ENCODE peak calls at places on chromosomes 1 and 21, in eight cellular contexts. One of them, this sample, is unnamed.

GRCh38 chr1:205077934-205078311 is 6.3 kb downstream of the TMEM81 start:
- DNase-seq in GM23338: no peak
- DNase-seq in HCT116: no peak
- DNase-seq in A549: no peak
- DNase-seq in GM12878: no peak
- DNase-seq in Panc1: no peak
- DNase-seq in HepG2: no peak
- DNase-seq in K562: no peak
- DNase-seq in this sample: no peak

GRCh38 chr1:55519937-55520683 is 304.9 kb upstream of the USP24 start:
- DNase-seq in Panc1: no peak
- DNase-seq in K562: no peak
- DNase-seq in HepG2: no peak
- DNase-seq in GM12878: no peak
- DNase-seq in GM23338: no peak
- DNase-seq in A549: no peak
- DNase-seq in HCT116: no peak
- DNase-seq in this sample: no peak

GRCh38 chr21:37673801-37674575 is 242.3 kb downstream of the KCNJ6 start:
- DNase-seq in K562: no peak
- DNase-seq in Panc1: no peak
- DNase-seq in GM12878: no peak
- DNase-seq in GM23338: no peak
- DNase-seq in A549: no peak
- DNase-seq in HepG2: no peak
- DNase-seq in HCT116: no peak
- DNase-seq in this sample: no peak

GRCh38 chr1:101238041-101238515 is 1.3 kb downstream of the S1PR1 start:
- DNase-seq in A549: no peak
- DNase-seq in HCT116: no peak
- DNase-seq in Panc1: no peak
- DNase-seq in K562: no peak
- DNase-seq in HepG2: no peak
- DNase-seq in GM23338: peak
- DNase-seq in GM12878: no peak
- DNase-seq in this sample: no peak

GRCh38 chr1:6783221-6783620 is 2.0 kb upstream of the CAMTA1 start:
- DNase-seq in GM12878: no peak
- DNase-seq in A549: no peak
- DNase-seq in K562: no peak
- DNase-seq in HepG2: no peak
- DNase-seq in Panc1: no peak
- DNase-seq in HCT116: no peak
- DNase-seq in GM23338: no peak
- DNase-seq in this sample: no peak

GRCh38 chr1:9375912-9376311 is 83.2 kb downstream of the SPSB1 start:
- DNase-seq in GM12878: no peak
- DNase-seq in Panc1: no peak
- DNase-seq in K562: no peak
- DNase-seq in A549: no peak
- DNase-seq in HepG2: no peak
- DNase-seq in GM23338: no peak
- DNase-seq in HCT116: no peak
- DNase-seq in this sample: no peak

GRCh38 chr1:109474697-109475096 is 8.4 kb downstream of the SYPL2 start:
- DNase-seq in GM23338: no peak
- DNase-seq in HCT116: no peak
- DNase-seq in Panc1: no peak
- DNase-seq in HepG2: no peak
- DNase-seq in GM12878: no peak
- DNase-seq in A549: no peak
- DNase-seq in K562: no peak
- DNase-seq in this sample: no peak

GRCh38 chr1:238954865-238955264 is 431.5 kb upstream of the CHRM3 start:
- DNase-seq in Panc1: no peak
- DNase-seq in K562: no peak
- DNase-seq in A549: no peak
- DNase-seq in HCT116: no peak
- DNase-seq in HepG2: no peak
- DNase-seq in GM23338: no peak
- DNase-seq in GM12878: no peak
- DNase-seq in this sample: no peak

GRCh38 chr1:173330149-173330951 is 123.2 kb upstream of the TNFSF4 start:
- DNase-seq in HepG2: no peak
- DNase-seq in HCT116: no peak
- DNase-seq in K562: peak
- DNase-seq in GM23338: no peak
- DNase-seq in A549: peak
- DNase-seq in Panc1: no peak
- DNase-seq in GM12878: no peak
- DNase-seq in this sample: peak

GRCh38 chr1:205493241-205494085 is 11.0 kb upstream of the CDK18 start:
- DNase-seq in K562: no peak
- DNase-seq in HCT116: no peak
- DNase-seq in HepG2: peak
- DNase-seq in Panc1: no peak
- DNase-seq in GM12878: no peak
- DNase-seq in GM23338: no peak
- DNase-seq in A549: no peak
- DNase-seq in this sample: no peak

GRCh38 chr1:68347415-68347814 is 102.3 kb downstream of the RPE65 start:
- DNase-seq in HepG2: no peak
- DNase-seq in K562: no peak
- DNase-seq in GM23338: no peak
- DNase-seq in HCT116: no peak
- DNase-seq in Panc1: no peak
- DNase-seq in GM12878: peak
- DNase-seq in A549: no peak
- DNase-seq in this sample: peak

GRCh38 chr1:10978719-10979118 is 33.7 kb upstream of the TARDBP start:
- DNase-seq in A549: no peak
- DNase-seq in HCT116: no peak
- DNase-seq in K562: no peak
- DNase-seq in GM12878: no peak
- DNase-seq in Panc1: no peak
- DNase-seq in GM23338: no peak
- DNase-seq in HepG2: no peak
- DNase-seq in this sample: no peak

GRCh38 chr1:43427524-43427923 is 26.2 kb downstream of the HYI start:
- DNase-seq in K562: no peak
- DNase-seq in GM12878: no peak
- DNase-seq in HepG2: no peak
- DNase-seq in HCT116: no peak
- DNase-seq in A549: no peak
- DNase-seq in GM23338: no peak
- DNase-seq in Panc1: no peak
- DNase-seq in this sample: no peak

GRCh38 chr1:245888809-245889208 is 618.3 kb downstream of the SMYD3 start:
- DNase-seq in Panc1: peak
- DNase-seq in K562: no peak
- DNase-seq in HepG2: peak
- DNase-seq in GM12878: peak
- DNase-seq in HCT116: peak
- DNase-seq in A549: peak
- DNase-seq in GM23338: peak
- DNase-seq in this sample: peak

GRCh38 chr1:239558559-239558958 is 172.2 kb downstream of the CHRM3 start:
- DNase-seq in Panc1: no peak
- DNase-seq in K562: no peak
- DNase-seq in A549: peak
- DNase-seq in GM12878: no peak
- DNase-seq in GM23338: no peak
- DNase-seq in HCT116: no peak
- DNase-seq in HepG2: no peak
- DNase-seq in this sample: no peak

GRCh38 chr1:53686371-53687267 is 52.3 kb downstream of the GLIS1 start:
- DNase-seq in Panc1: no peak
- DNase-seq in GM23338: no peak
- DNase-seq in HCT116: no peak
- DNase-seq in K562: no peak
- DNase-seq in A549: no peak
- DNase-seq in HepG2: no peak
- DNase-seq in GM12878: no peak
- DNase-seq in this sample: no peak

DNA sequence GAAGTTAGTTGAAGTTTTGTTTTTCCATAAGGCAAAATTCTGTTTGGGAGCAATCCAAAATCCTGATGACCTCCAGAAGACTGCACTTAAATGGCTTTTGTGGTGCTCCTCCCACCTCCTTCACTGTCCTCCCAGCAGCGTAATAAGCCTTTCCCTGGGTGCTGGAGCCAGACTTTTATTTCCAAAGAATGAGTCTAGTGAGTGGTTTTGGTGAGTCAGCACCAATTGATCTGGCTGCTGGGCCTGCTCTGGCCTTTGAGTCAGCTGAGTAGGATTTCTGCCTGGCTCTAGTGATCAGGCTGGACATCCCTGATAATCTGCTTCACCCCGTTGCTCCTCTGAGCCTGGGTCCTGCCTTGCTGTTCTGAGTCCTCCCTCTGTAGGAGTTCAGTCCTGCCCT is 21.8 kb upstream of the KCND3 start:
- DNase-seq in HCT116: no peak
- DNase-seq in Panc1: no peak
- DNase-seq in GM12878: no peak
- DNase-seq in HepG2: no peak
- DNase-seq in GM23338: no peak
- DNase-seq in A549: no peak
- DNase-seq in K562: no peak
- DNase-seq in this sample: no peak
- TF ChIP-seq REST in HCT116: no peak
- TF ChIP-seq REST in Panc1: no peak
- TF ChIP-seq REST in GM12878: no peak
- TF ChIP-seq REST in HepG2: no peak
- TF ChIP-seq REST in GM23338: no peak
- TF ChIP-seq REST in A549: no peak
- TF ChIP-seq REST in K562: no peak
- TF ChIP-seq REST in this sample: no peak

GRCh38 chr1:3106216-3106615 is 37.2 kb downstream of the PRDM16 start:
- DNase-seq in GM23338: no peak
- DNase-seq in K562: no peak
- DNase-seq in GM12878: no peak
- DNase-seq in A549: no peak
- DNase-seq in Panc1: no peak
- DNase-seq in HepG2: no peak
- DNase-seq in HCT116: no peak
- DNase-seq in this sample: no peak

GRCh38 chr1:3107201-3107600 is 38.2 kb downstream of the PRDM16 start:
- DNase-seq in HCT116: no peak
- DNase-seq in K562: no peak
- DNase-seq in GM12878: no peak
- DNase-seq in HepG2: no peak
- DNase-seq in GM23338: no peak
- DNase-seq in Panc1: no peak
- DNase-seq in A549: no peak
- DNase-seq in this sample: no peak

GRCh38 chr1:3103977-3104677 is 35.1 kb downstream of the PRDM16 start:
- DNase-seq in GM23338: peak
- DNase-seq in HepG2: no peak
- DNase-seq in K562: no peak
- DNase-seq in A549: no peak
- DNase-seq in HCT116: no peak
- DNase-seq in GM12878: no peak
- DNase-seq in Panc1: no peak
- DNase-seq in this sample: no peak

GRCh38 chr1:3101127-3101939 is 32.3 kb downstream of the PRDM16 start:
- DNase-seq in HepG2: no peak
- DNase-seq in K562: no peak
- DNase-seq in HCT116: no peak
- DNase-seq in A549: no peak
- DNase-seq in GM23338: no peak
- DNase-seq in Panc1: no peak
- DNase-seq in GM12878: no peak
- DNase-seq in this sample: no peak

DNA sequence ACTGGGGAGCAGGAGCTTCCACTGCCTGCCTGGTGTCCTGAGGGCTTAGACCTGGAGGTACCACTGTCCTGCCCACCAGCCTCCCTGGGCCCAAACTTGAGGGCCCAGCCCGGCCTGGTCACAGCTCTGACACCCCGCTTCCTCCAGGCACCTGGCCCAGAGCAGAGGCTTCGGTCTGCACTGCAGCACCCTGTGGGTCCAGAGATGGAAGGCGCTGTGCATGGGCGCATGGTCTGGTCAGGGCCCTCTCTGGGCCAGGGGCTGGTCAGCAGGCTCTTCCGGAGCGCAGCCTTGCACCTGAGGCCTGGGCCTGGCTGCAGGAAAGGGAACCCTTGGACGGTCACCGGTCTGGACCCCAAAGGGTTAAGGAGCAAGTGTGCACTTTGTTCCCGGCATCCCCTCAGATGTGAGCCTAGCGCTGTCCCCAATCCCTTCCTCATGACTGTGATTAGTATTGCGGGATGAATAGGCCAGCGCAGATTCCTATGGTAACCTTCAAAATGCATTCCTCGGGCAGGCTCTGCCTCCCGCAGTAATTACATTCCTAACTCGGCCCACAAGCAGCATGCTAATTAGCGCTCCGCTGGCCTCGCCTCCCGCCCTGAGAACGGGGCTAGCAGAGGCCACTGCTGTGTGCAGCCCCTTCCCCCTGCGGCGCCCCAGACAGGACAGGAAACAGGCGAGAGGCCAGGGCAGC is 36.3 kb downstream of the PRDM16 start:
- DNase-seq in GM12878: no peak
- DNase-seq in HepG2: peak
- DNase-seq in K562: no peak
- DNase-seq in HCT116: no peak
- DNase-seq in A549: no peak
- DNase-seq in GM23338: peak
- DNase-seq in Panc1: no peak
- DNase-seq in this sample: no peak
- TF ChIP-seq REST in GM12878: no peak
- TF ChIP-seq REST in HepG2: no peak
- TF ChIP-seq REST in K562: no peak
- TF ChIP-seq REST in HCT116: no peak
- TF ChIP-seq REST in A549: no peak
- TF ChIP-seq REST in GM23338: peak
- TF ChIP-seq REST in Panc1: no peak
- TF ChIP-seq REST in this sample: no peak

GRCh38 chr21:33372582-33372981 is 30.6 kb upstream of the IFNGR2 start:
- DNase-seq in Panc1: no peak
- DNase-seq in HCT116: no peak
- DNase-seq in GM12878: no peak
- DNase-seq in HepG2: no peak
- DNase-seq in K562: no peak
- DNase-seq in A549: no peak
- DNase-seq in GM23338: no peak
- DNase-seq in this sample: no peak
- TF ChIP-seq REST in Panc1: no peak
- TF ChIP-seq REST in HCT116: no peak
- TF ChIP-seq REST in GM12878: no peak
- TF ChIP-seq REST in HepG2: no peak
- TF ChIP-seq REST in K562: no peak
- TF ChIP-seq REST in A549: no peak
- TF ChIP-seq REST in GM23338: no peak
- TF ChIP-seq REST in this sample: no peak

DNA sequence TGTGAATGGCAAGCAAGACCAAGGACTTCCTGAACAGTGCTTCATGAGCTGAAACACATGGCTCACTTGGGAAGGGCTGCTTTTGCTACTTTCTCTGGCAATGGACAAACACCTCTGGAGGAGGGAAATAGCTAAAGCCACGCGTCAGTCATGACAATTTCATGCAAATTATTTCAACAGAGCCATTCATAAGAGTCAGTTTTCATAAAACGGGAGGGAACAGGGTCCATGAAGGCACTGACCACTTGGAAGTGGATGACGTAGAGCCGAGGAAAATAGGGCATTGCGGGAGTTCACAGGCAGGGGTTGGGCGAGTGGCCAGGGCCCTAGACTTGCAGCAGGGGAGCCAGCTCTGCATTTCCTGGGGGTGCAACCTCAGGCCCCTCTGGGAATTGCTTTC is 43.9 kb downstream of the SDC3 start:
- DNase-seq in Panc1: no peak
- DNase-seq in GM12878: no peak
- DNase-seq in HepG2: no peak
- DNase-seq in A549: no peak
- DNase-seq in GM23338: no peak
- DNase-seq in K562: no peak
- DNase-seq in HCT116: no peak
- DNase-seq in this sample: no peak
- TF ChIP-seq REST in Panc1: no peak
- TF ChIP-seq REST in GM12878: no peak
- TF ChIP-seq REST in HepG2: no peak
- TF ChIP-seq REST in A549: no peak
- TF ChIP-seq REST in GM23338: no peak
- TF ChIP-seq REST in K562: no peak
- TF ChIP-seq REST in HCT116: no peak
- TF ChIP-seq REST in this sample: no peak